ENCODE peak calls at places on chromosomes 2 and 18, in seven cellular contexts. X is left ventricle myocardium inferior, D is tibial artery, E is suprapubic skin, K is pancreas, Z is mammary epithelial cell, Y is GM23248. R is an unnamed sample. For H3K4me1, the result is how much of the 10 kb centered on the place peaks cover.

GRCh38 chr2:196131384-196131861 is 40.0 kb downstream of the STK17B start:
- DNase-seq in K (no peak), X (no peak), E (no peak), Y (peak), D (no peak), Z (peak), R (no peak)

GRCh38 chr2:144364988-144365738 is 154.8 kb downstream of the ZEB2 start:
- DNase-seq in K (no peak), Y (peak), E (no peak), X (no peak), D (no peak), Z (peak), R (no peak)

GRCh38 chr2:185279999-185280398 is 458.6 kb upstream of the FSIP2 start:
- DNase-seq in E (no peak), X (no peak), D (no peak), Y (peak), Z (peak), K (no peak), R (no peak)

GRCh38 chr2:205811387-205811786 is 129.1 kb downstream of the NRP2 start:
- DNase-seq in D (no peak), E (no peak), X (no peak), Z (no peak), Y (no peak), K (no peak), R (no peak)

GRCh38 chr18:74453642-74454198 is 3.4 kb downstream of the DIPK1C start:
- DNase-seq in E (peak), Y (no peak), X (no peak), Z (no peak), D (no peak), K (no peak), R (no peak)

GRCh38 chr2:180539541-180539940 is 440.9 kb upstream of the UBE2E3 start:
- DNase-seq in Y (no peak), K (no peak), Z (no peak), D (no peak), X (no peak), E (no peak), R (no peak)

GRCh38 chr2:216860738-216861137 is 874 bp upstream of the TNP1 start:
- DNase-seq in Y (peak), K (no peak), X (no peak), Z (no peak), D (no peak), E (no peak), R (no peak)

GRCh38 chr2:237253046-237253723 is 160.8 kb downstream of the COL6A3 start:
- DNase-seq in D (no peak), E (no peak), Z (no peak), X (no peak), Y (peak), K (no peak), R (no peak)

GRCh38 chr2:1739961-1740713 is 4.2 kb downstream of the PXDN start:
- DNase-seq in Y (no peak), X (no peak), Z (no peak), K (peak), E (peak), D (no peak), R (no peak)

GRCh38 chr2:14903709-14904374 is 271.3 kb downstream of the LRATD1 start:
- DNase-seq in Y (no peak), K (peak), E (no peak), Z (peak), D (no peak), X (no peak), R (no peak)

GRCh38 chr2:44623622-44624351 is 262.0 kb downstream of the CAMKMT start:
- DNase-seq in K (no peak), D (no peak), Z (no peak), X (no peak), Y (no peak), E (no peak), R (no peak)

GRCh38 chr18:44887227-44887631 is 206.5 kb downstream of the SETBP1 start:
- DNase-seq in E (no peak), K (peak), X (no peak), D (no peak), Z (peak), Y (peak), R (no peak)

GRCh38 chr2:165067958-165068612 is 112.8 kb upstream of the SLC38A11 start:
- DNase-seq in Z (no peak), E (no peak), Y (peak), X (peak), D (no peak), K (peak), R (no peak)

DNA sequence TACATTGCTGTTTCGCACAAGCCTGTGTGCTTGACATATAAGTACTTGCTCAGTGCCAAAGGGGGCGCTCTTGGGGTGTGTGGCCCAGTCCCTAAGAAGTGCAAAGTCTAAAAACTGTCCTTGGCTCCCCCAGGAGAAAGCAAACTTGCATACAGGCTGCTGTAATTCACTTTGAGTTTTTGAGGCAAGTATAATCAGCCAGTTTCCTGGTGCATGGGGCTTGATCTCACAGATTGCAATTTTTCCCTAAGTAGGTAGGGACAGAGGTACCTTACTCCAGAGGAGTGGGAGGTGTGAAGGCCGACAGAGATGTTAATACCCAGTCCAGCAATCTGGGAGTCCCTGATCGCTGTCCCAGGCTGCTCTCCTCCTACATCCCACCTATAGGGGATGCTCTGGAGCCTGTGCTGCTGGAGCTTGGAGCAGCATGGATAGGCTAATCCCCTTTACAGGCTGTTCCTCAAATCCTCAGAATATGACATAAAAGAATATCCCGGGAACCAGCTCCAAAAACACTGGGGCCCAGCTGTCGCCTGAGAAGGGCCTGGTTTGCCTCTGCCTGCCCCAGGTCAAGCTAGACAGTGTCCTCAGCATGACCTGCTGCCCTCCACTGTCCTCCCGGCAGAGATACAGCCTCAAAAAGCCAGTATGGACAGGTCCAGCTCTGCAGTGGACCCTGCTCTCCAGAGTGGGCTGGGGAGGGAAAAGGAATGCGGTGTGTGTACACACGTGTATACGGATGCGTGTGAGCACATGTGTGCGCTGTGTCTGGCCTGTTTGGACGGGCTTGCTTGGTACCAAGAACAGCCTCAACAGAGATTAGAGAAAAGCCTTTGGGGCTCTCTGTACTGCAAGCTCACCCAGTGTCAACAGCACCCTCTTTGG is 136.6 kb upstream of the HAAO start:
- DNase-seq in D (no peak), K (peak), X (no peak), Y (peak), Z (no peak), E (no peak), R (no peak)
- H3K4me3 ChIP-seq in D (no peak), K (no peak), X (no peak), Y (no peak), Z (no peak), E (no peak), R (no peak)

GRCh38 chr2:134308474-134309385 is 54.9 kb downstream of the MGAT5 start:
- DNase-seq in K (no peak), E (no peak), Y (no peak), D (no peak), X (no peak), Z (no peak), R (no peak)
- H3K27ac ChIP-seq in K (no peak), E (no peak), Y (no peak), D (no peak), X (no peak), Z (no peak), R (no peak)

DNA sequence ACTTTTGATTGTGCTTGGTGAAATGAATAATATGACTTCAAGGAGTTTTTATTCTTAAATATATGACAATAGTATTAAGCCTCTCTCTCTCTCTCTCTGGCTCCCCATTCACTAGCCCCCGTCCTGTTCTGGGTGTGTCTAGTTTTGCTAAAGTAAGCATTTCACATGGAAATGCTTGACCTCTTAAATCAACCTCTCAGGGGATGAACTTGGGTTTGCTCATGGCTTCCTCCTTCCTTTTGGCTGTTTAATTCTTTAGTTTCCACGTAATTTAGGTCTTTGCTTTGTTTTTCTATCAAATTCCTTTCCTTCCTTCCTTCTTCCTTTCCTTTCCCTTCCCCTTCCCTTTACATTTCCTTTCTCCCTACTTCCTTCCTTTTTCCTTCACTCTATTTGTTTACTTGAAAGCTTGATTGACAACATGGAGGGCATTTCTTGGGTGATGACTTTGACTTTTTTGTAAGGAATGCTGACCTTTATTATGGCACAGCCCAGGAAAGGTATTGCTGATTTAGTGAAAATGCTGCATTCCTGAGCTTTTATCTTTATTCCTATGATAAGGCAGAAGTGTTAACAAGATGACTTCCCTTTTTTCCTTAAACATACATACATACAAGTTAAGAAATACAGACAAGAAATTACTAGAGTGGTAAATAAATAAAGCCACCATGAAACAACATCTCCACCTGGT is 3.6 kb downstream of the DPP4 start:
- DNase-seq in X (no peak), E (no peak), D (no peak), K (no peak), Z (no peak), Y (no peak), R (no peak)
- H3K4me1 ChIP-seq in X (half or more), E (under half), D (under half), K (under half), Z (under half), Y (half or more), R (under half)

GRCh38 chr2:241272298-241272721 is 43.2 kb downstream of the HDLBP start:
- DNase-seq in X (peak), E (no peak), D (no peak), K (peak), Y (peak), Z (no peak), R (no peak)

GRCh38 chr2:241271641-241272297 is 43.7 kb downstream of the HDLBP start:
- DNase-seq in Y (peak), K (peak), X (peak), E (peak), Z (peak), D (peak), R (no peak)

GRCh38 chr2:241274127-241274526 is 41.3 kb downstream of the HDLBP start:
- DNase-seq in E (no peak), X (no peak), Y (peak), Z (no peak), D (no peak), K (peak), R (no peak)

GRCh38 chr2:241272722-241273551 is 42.5 kb downstream of the HDLBP start:
- DNase-seq in K (peak), X (peak), Z (peak), Y (peak), D (peak), E (no peak), R (no peak)

DNA sequence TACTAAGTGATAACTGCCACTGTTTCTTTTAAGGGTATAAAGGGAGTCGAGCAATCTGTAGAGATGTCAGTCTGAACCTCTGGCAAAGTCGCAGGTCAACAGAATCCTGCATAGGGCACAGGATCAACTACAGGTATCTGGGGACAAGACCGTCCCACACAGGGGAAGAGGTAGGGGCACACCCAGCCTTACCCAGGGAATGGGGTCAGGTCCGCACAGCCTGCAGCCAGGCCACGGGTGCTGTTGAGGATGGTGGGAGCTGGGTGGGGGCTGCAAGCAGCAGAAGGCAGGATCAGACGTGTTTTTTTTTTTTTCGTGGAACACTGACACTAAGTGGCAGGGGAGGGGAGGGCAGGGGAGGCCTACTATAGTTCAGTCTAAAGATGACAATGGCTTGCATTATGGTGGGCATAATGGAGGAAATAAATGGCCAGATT is 41.9 kb downstream of the HDLBP start:
- DNase-seq in Y (peak), D (no peak), X (no peak), K (no peak), E (no peak), Z (no peak), R (no peak)
- H3K4me3 ChIP-seq in Y (peak), D (no peak), X (peak), K (peak), E (peak), Z (no peak), R (no peak)

GRCh38 chr2:238724728-238725127 is 123.2 kb upstream of the TWIST2 start:
- DNase-seq in K (no peak), Y (no peak), Z (no peak), E (no peak), X (no peak), D (no peak), R (no peak)

GRCh38 chr2:238725298-238725697 is 122.6 kb upstream of the TWIST2 start:
- DNase-seq in D (no peak), Y (no peak), X (no peak), K (no peak), E (no peak), Z (no peak), R (no peak)

GRCh38 chr2:238728322-238729260 is 119.3 kb upstream of the TWIST2 start:
- DNase-seq in K (no peak), Z (peak), X (no peak), E (no peak), Y (peak), D (peak), R (no peak)

GRCh38 chr2:238727585-238728321 is 120.1 kb upstream of the TWIST2 start:
- DNase-seq in Y (peak), E (no peak), Z (no peak), D (peak), K (no peak), X (peak), R (no peak)

GRCh38 chr2:238726670-238727584 is 121.0 kb upstream of the TWIST2 start:
- DNase-seq in E (no peak), Y (peak), X (no peak), K (no peak), Z (no peak), D (no peak), R (no peak)
- H3K27ac ChIP-seq in E (peak), Y (peak), X (peak), K (no peak), Z (no peak), D (peak), R (peak)

GRCh38 chr18:55579888-55580287 is 8.1 kb downstream of the TCF4 start:
- DNase-seq in K (no peak), X (no peak), Y (peak), E (no peak), Z (no peak), D (no peak), R (no peak)
- H3K4me1 ChIP-seq in K (under half), X (half or more), Y (under half), E (under half), Z (under half), D (under half), R (under half)

GRCh38 chr2:151824886-151825285 is 3.3 kb downstream of the ARL5A start:
- DNase-seq in E (no peak), K (no peak), X (no peak), Z (no peak), Y (no peak), D (no peak), R (no peak)
- H3K4me3 ChIP-seq in E (no peak), K (no peak), X (no peak), Z (no peak), Y (no peak), D (no peak), R (no peak)

GRCh38 chr2:19711470-19712372 is 190.1 kb downstream of the TTC32 start:
- DNase-seq in K (no peak), Z (peak), Y (peak), E (no peak), X (no peak), D (no peak), R (no peak)
- H3K27ac ChIP-seq in K (no peak), Z (peak), Y (peak), E (no peak), X (peak), D (no peak), R (peak)

GRCh38 chr2:172250801-172251200 is 148.1 kb upstream of the DLX2 start:
- DNase-seq in Y (no peak), Z (no peak), K (no peak), E (no peak), D (no peak), X (no peak), R (no peak)
- H3K4me1 ChIP-seq in Y (half or more), Z (half or more), K (under half), E (under half), D (under half), X (under half), R (half or more)